ENCODE peak calls at places on chromosomes 4 and X, in five cellular contexts. Z is AG04449; U is stimulated activated CD4-positive, alpha-beta T cell treated with anti-CD3 and anti-CD28 coated beads, Interleukin-1b, Interleukin-23, amount 100 ng/mL, for 24 hours; C is myocyte; I is stimulated activated naive CD8-positive, alpha-beta T cell treated with anti-CD3 and anti-CD28 coated beads, Interleukin-15, amount 100 ng/mL, for 72 hours. H is an unnamed sample.

GRCh38 chr4:23337292-23337691 is 552.6 kb downstream of the PPARGC1A start:
- DNase-seq in C (no peak), Z (no peak), U (no peak), I (no peak), H (no peak)

GRCh38 chr4:84171871-84172270 is 327.2 kb downstream of the NKX6-1 start:
- DNase-seq in C (no peak), Z (no peak), U (no peak), I (no peak), H (no peak)

GRCh38 chr4:120084327-120084726 is 17.7 kb upstream of the MAD2L1 start:
- DNase-seq in C (no peak), U (no peak), I (no peak), Z (no peak), H (no peak)

GRCh38 chrX:57933321-57933720 is 23.1 kb upstream of the ZXDA start:
- DNase-seq in Z (no peak), I (no peak), U (no peak), C (peak), H (no peak)

GRCh38 chrX:68824152-68824433 is 4.7 kb upstream of the EFNB1 start:
- DNase-seq in U (no peak), C (no peak), I (no peak), Z (no peak), H (no peak)

GRCh38 chrX:72031118-72031517 is 100.6 kb downstream of the RTL5 start:
- DNase-seq in C (no peak), U (no peak), Z (no peak), I (no peak), H (no peak)

GRCh38 chr4:68369474-68369805 is 19.6 kb upstream of the YTHDC1 start:
- DNase-seq in U (no peak), C (peak), I (no peak), Z (no peak), H (no peak)

GRCh38 chrX:48696301-48697181 is at the start of gene SUV39H1:
- DNase-seq in Z (peak), C (peak), I (peak), U (peak), H (peak)

GRCh38 chr4:80074059-80074458 is 1.0 kb upstream of the ANTXR2 start:
- DNase-seq in Z (no peak), I (no peak), C (no peak), U (no peak), H (no peak)

GRCh38 chr4:74543983-74544382 is 99.0 kb downstream of the AREG start:
- DNase-seq in Z (peak), C (no peak), U (no peak), I (no peak), H (no peak)

GRCh38 chr4:112031712-112032328 is 113.4 kb upstream of the FAM241A start:
- DNase-seq in C (peak), Z (no peak), U (no peak), I (peak), H (peak)

GRCh38 chr4:13907255-13907751 is 279.8 kb upstream of the BOD1L1 start:
- DNase-seq in I (no peak), C (peak), Z (peak), U (no peak), H (no peak)

GRCh38 chr4:30429813-30430466 is 290.2 kb upstream of the PCDH7 start:
- DNase-seq in C (no peak), I (no peak), Z (no peak), U (no peak), H (no peak)

GRCh38 chrX:16589211-16589610 is 60.7 kb upstream of the S100G start:
- DNase-seq in I (no peak), Z (no peak), C (no peak), U (no peak), H (no peak)

GRCh38 chrX:38117485-38117884 is 103.2 kb downstream of the SRPX start:
- DNase-seq in Z (no peak), I (no peak), U (no peak), C (no peak), H (no peak)

GRCh38 chrX:49166914-49167739 is 4.6 kb downstream of the MAGIX start:
- DNase-seq in U (no peak), I (peak), C (peak), Z (no peak), H (no peak)

GRCh38 chr4:36027203-36027602 is 217.1 kb downstream of the ARAP2 start:
- DNase-seq in C (no peak), U (no peak), I (no peak), Z (no peak), H (no peak)

GRCh38 chr4:41538887-41539498 is 1.0 kb downstream of the LIMCH1 start:
- DNase-seq in C (peak), U (no peak), Z (no peak), I (no peak), H (no peak)

GRCh38 chr4:130393246-130394041 is 1297.5 kb downstream of the C4orf33 start:
- DNase-seq in U (no peak), C (peak), I (no peak), Z (no peak), H (no peak)

GRCh38 chrX:55996649-55997048 is 235.5 kb upstream of the KLF8 start:
- DNase-seq in Z (no peak), U (no peak), C (no peak), I (no peak), H (no peak)

GRCh38 chr4:106986486-106986885 is 49.6 kb downstream of the DKK2 start:
- DNase-seq in Z (peak), C (peak), U (no peak), I (no peak), H (no peak)

GRCh38 chr4:47505666-47506065 is 20.6 kb downstream of the ATP10D start:
- DNase-seq in I (no peak), C (no peak), Z (no peak), U (no peak), H (no peak)

GRCh38 chr4:98557497-98557896 is 100.9 kb downstream of the TSPAN5 start:
- DNase-seq in C (no peak), U (no peak), I (no peak), Z (no peak), H (no peak)

GRCh38 chr4:54818481-54818880 is 160.7 kb downstream of the KIT start:
- DNase-seq in C (no peak), Z (no peak), I (no peak), U (no peak), H (no peak)

GRCh38 chrX:54482839-54483593 is 13.0 kb downstream of the FGD1 start:
- DNase-seq in U (no peak), C (peak), Z (no peak), I (no peak), H (no peak)

GRCh38 chr4:133385161-133385954 is 236.3 kb downstream of the PCDH10 start:
- DNase-seq in Z (no peak), C (peak), I (no peak), U (no peak), H (no peak)